ENCODE peak calls at places on chromosomes 3 and 15, in six cellular contexts. K is GM23338, R is endothelial cell of umbilical vein, C is suprapubic skin, G is breast epithelium, Y is stomach. Q is an unnamed sample. For H3K36me3, the result is how much of the 10 kb centered on the place peaks cover.

GRCh38 chr3:188296761-188297689 is 143.1 kb downstream of the LPP start:
- DNase-seq in K (no peak), R (peak), C (no peak), G (no peak), Y (no peak), Q (no peak)

GRCh38 chr15:45653702-45654424 is 19.0 kb downstream of the SQOR start:
- DNase-seq in K (no peak), R (no peak), C (no peak), G (no peak), Y (no peak), Q (no peak)

GRCh38 chr3:36864180-36865053 is 80.4 kb downstream of the TRANK1 start:
- DNase-seq in K (no peak), R (peak), C (no peak), G (no peak), Y (no peak), Q (no peak)

GRCh38 chr3:56983427-56983826 is 77.0 kb upstream of the SPATA12 start:
- DNase-seq in K (no peak), R (no peak), C (no peak), G (no peak), Y (no peak), Q (no peak)

GRCh38 chr3:72957303-72957702 is 39.3 kb upstream of the PPP4R2 start:
- DNase-seq in K (no peak), R (no peak), C (no peak), G (no peak), Y (peak), Q (no peak)

GRCh38 chr3:25582242-25582641 is 82.5 kb downstream of the TOP2B start:
- DNase-seq in K (no peak), R (peak), C (no peak), G (no peak), Y (no peak), Q (no peak)

GRCh38 chr3:107690522-107691138 is 167.9 kb downstream of the BBX start:
- DNase-seq in K (peak), R (peak), C (no peak), G (no peak), Y (no peak), Q (peak)

GRCh38 chr3:168162172-168162571 is 66.4 kb upstream of the GOLIM4 start:
- DNase-seq in K (no peak), R (no peak), C (no peak), G (no peak), Y (no peak), Q (peak)

GRCh38 chr3:14915636-14916222 is 31.7 kb upstream of the NR2C2 start:
- DNase-seq in K (no peak), R (no peak), C (peak), G (no peak), Y (peak), Q (no peak)

GRCh38 chr3:64514889-64515288 is 172.9 kb downstream of the ADAMTS9 start:
- DNase-seq in K (no peak), R (no peak), C (no peak), G (no peak), Y (no peak), Q (no peak)

GRCh38 chr15:23687143-23687470 is at the start of gene NDN:
- DNase-seq in K (peak), R (peak), C (no peak), G (no peak), Y (peak), Q (peak)

GRCh38 chr3:102444101-102444500 is 9.3 kb downstream of the ZPLD1 start:
- DNase-seq in K (no peak), R (no peak), C (no peak), G (no peak), Y (no peak), Q (no peak)

GRCh38 chr3:48798998-48799397 is 48.7 kb downstream of the PRKAR2A start:
- DNase-seq in K (no peak), R (peak), C (no peak), G (no peak), Y (peak), Q (no peak)

GRCh38 chr3:137163958-137164357 is 206.2 kb downstream of the IL20RB start:
- DNase-seq in K (no peak), R (no peak), C (no peak), G (no peak), Y (no peak), Q (no peak)

DNA sequence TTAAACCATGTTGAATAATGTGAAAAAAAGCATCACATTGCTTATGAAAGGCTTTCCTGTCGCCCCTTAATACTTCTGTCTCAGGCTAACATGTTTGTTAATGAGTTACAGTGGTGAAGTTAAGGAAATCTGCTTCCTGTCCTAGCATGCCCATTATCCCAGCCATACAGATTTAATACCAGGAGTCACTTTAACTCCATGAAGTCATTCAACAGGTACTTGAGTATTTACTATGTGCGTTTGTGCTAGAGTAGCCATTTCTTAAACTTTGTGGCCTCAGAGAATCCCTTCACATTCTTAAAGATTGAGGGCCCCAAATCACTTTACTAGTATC is 10.1 kb upstream of the SETD5 start:
- DNase-seq in K (no peak), R (no peak), C (no peak), G (no peak), Y (no peak), Q (no peak)
- TF ChIP-seq POLR2AphosphoS5 in K (no peak), R (peak), C (no peak), G (no peak), Y (no peak), Q (no peak)

GRCh38 chr3:47412842-47413520 is 32.2 kb downstream of the PTPN23 start:
- DNase-seq in K (no peak), R (no peak), C (no peak), G (no peak), Y (no peak), Q (no peak)

GRCh38 chr3:47414666-47415587 is 34.1 kb downstream of the PTPN23 start:
- DNase-seq in K (no peak), R (no peak), C (no peak), G (no peak), Y (no peak), Q (no peak)

GRCh38 chr3:47412453-47412756 is 31.6 kb downstream of the PTPN23 start:
- DNase-seq in K (no peak), R (no peak), C (no peak), G (no peak), Y (no peak), Q (no peak)

GRCh38 chr3:47413751-47414150 is 32.9 kb downstream of the PTPN23 start:
- DNase-seq in K (no peak), R (no peak), C (no peak), G (no peak), Y (no peak), Q (no peak)

DNA sequence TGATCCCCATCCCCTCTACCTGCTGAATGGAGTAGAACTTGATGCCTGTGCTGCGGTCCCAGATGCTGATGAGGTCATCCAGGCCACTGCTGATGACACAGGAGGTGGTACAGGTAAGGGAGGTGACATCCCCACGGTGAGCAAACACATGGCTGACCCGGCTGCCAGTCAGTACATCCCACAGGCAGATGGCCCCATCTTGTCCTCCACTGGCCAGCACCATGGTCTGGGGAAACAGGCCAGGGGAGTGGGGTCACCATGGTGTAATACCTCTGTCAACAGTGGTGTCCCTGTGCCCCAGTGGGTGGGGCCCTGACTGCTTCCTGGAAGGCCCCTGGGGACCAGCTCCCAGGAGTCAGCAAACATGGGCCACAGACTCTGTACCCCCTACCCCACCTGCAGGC is 33.3 kb downstream of the PTPN23 start:
- DNase-seq in K (no peak), R (no peak), C (no peak), G (no peak), Y (no peak), Q (no peak)
- H3K36me3 ChIP-seq in K (under half), R (under half), C (half or more), G (under half), Y (half or more), Q (under half)

GRCh38 chr3:81242871-81243270 is 518.6 kb downstream of the GBE1 start:
- DNase-seq in K (no peak), R (peak), C (no peak), G (no peak), Y (no peak), Q (no peak)
- TF ChIP-seq CTCF in K (no peak), R (peak), C (peak), G (no peak), Y (no peak), Q (no peak)

DNA sequence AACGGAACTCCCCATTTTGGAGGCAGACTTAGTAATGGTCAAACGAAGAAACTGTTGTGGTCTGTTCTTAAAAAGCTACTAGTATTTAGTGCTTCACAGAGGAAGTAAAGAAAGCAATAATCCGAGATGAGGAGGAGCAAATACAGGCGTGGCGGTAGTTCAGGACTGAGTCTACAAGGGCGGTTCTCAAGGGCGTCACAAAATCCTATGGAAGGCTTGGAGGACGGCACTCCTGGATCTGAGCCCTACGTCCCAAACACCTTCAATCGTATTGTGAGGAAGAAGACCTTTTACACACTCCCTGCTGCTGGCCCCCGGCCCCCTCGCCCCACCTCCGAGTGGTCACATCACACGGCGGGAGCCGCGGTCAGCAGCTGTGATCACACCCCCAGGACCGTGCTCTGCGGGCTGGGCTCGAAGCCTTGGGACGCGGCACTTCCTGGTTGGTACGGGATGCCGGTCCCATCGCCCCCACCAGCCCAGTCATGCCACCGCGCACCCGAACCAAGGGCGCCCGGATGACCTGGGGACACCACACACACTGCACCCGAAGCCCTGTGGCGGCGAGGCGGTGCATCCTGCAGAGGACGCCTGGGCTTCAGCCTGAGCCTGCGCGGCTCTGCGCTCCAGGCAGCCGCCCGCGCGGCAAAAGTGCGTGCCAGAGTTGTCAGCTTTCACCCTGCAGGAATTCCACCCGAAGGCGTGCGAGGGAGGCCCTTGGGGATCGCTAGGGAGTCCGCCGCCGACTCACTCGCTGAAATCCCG is 588 bp downstream of the PLD1 start:
- DNase-seq in K (peak), R (peak), C (peak), G (peak), Y (peak), Q (no peak)
- TF ChIP-seq POLR2AphosphoS5 in K (no peak), R (no peak), C (peak), G (peak), Y (no peak), Q (no peak)

DNA sequence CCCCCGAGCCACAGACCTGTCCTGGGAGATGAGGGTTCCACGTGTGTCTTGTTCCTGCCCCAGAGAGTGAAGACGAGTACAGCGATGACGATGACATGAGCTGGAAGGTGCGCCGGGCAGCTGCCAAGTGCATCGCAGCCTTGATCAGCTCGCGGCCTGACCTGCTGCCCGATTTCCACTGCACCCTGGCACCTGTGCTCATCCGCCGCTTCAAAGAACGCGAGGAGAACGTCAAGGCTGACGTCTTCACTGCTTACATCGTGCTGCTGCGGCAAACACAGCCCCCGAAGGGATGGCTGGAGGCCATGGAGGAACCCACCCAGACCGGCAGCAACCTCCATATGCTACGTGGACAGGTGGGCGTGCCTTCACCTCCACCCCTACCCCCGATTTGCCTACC is 18.6 kb downstream of the CAND2 start:
- DNase-seq in K (no peak), R (no peak), C (no peak), G (no peak), Y (no peak), Q (no peak)
- H3K36me3 ChIP-seq in K (under half), R (under half), C (under half), G (under half), Y (half or more), Q (under half)

GRCh38 chr15:34584321-34584668 is 844 bp upstream of the GOLGA8B start:
- DNase-seq in K (peak), R (no peak), C (no peak), G (no peak), Y (no peak), Q (no peak)

GRCh38 chr15:34581043-34581365 is 2.4 kb downstream of the GOLGA8B start:
- DNase-seq in K (no peak), R (no peak), C (no peak), G (no peak), Y (no peak), Q (no peak)

GRCh38 chr15:34584996-34585395 is 1.5 kb upstream of the GOLGA8B start:
- DNase-seq in K (no peak), R (no peak), C (no peak), G (no peak), Y (no peak), Q (no peak)

GRCh38 chr15:34583399-34584320 is at the start of gene GOLGA8B:
- DNase-seq in K (peak), R (peak), C (no peak), G (no peak), Y (peak), Q (peak)

DNA sequence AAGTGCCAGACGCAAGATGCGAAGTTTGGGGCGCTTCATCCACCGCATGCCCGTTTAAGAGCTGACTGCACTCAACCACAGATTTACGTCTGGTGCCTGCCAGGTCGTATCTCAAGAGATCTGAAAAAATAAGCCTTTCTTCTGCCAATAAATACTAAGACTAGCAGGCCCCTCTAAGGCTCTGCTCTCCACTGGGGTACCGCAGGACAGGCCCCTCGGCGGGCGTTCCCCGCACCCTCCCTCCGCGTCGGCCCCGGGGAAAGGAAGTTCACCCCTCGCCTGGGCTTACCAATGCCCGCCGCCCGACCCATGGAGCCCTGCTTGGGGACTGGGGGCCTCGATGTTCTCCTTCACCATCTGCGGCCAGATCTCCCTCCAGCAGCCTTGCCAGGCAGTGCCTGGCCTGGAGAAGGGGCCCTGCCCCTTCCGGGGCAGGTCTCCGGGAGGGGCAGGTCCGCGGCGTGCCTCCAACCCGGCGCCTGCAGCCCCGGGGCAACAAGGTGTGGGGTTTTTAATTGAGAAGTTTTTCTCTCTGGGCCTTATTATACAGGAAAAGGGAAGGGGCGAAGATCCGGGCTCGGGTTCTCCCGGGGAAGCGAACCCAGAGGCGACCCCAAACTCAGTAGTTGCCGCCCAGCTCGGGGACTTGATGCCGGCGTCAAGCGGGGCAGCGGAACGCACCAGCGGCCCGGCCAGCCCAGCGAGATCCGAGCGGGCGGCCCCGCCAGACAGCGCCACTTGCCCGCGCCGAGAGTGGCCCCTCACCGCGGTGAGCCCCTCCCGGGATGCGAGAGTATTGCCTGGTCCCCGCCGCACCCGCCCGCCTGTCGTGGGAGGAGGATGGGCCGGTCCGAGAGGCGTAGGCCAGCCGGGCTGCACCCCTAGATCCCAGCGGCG is 742 bp downstream of the GOLGA8B start:
- DNase-seq in K (peak), R (peak), C (no peak), G (no peak), Y (peak), Q (no peak)
- TF ChIP-seq CTCF in K (no peak), R (no peak), C (no peak), G (no peak), Y (no peak), Q (no peak)